ENCODE peak calls at places on chromosome 13, in five cellular contexts. A, E, W, F and D are unnamed samples.

GRCh38 chr13:95641291-95641811 is 3.2 kb downstream of the DZIP1 start:
- DNase-seq in A (no peak), E (no peak), W (no peak), F (peak; percentile 70), D (no peak)

GRCh38 chr13:43044720-43045301 is 21.4 kb downstream of the DNAJC15 start:
- DNase-seq in A (no peak), E (no peak), W (no peak), F (no peak), D (no peak)

GRCh38 chr13:90188237-90188636 is 1159.2 kb upstream of the MIR17HG start:
- DNase-seq in A (no peak), E (no peak), W (no peak), F (no peak), D (no peak)

GRCh38 chr13:30869491-30869890 is 36.6 kb upstream of the MEDAG start:
- DNase-seq in A (no peak), E (no peak), W (no peak), F (no peak), D (no peak)

GRCh38 chr13:110126391-110126961 is 180.5 kb downstream of the COL4A1 start:
- DNase-seq in A (no peak), E (no peak), W (no peak), F (peak; percentile 54), D (peak; percentile 75)

GRCh38 chr13:30907167-30907761 is 1.2 kb downstream of the MEDAG start:
- DNase-seq in A (no peak), E (no peak), W (no peak), F (no peak), D (no peak)

GRCh38 chr13:62294210-62294609 is 878.6 kb upstream of the PCDH20 start:
- DNase-seq in A (no peak), E (no peak), W (no peak), F (no peak), D (no peak)

GRCh38 chr13:40116008-40116407 is 460.5 kb downstream of the COG6 start:
- DNase-seq in A (peak; percentile 18), E (no peak), W (no peak), F (peak; percentile 5), D (peak; percentile 17)

GRCh38 chr13:32530841-32531253 is 7.7 kb downstream of the N4BP2L2 start:
- DNase-seq in A (no peak), E (no peak), W (no peak), F (peak; percentile 1), D (no peak)

GRCh38 chr13:52736891-52737290 is 2.7 kb downstream of the CNMD start:
- DNase-seq in A (no peak), E (no peak), W (no peak), F (no peak), D (no peak)

GRCh38 chr13:110620596-110620995 is 5.3 kb downstream of the NAXD start:
- DNase-seq in A (no peak), E (no peak), W (no peak), F (no peak), D (no peak)

GRCh38 chr13:31556376-31556775 is 182.9 kb upstream of the RXFP2 start:
- DNase-seq in A (no peak), E (no peak), W (no peak), F (no peak), D (no peak)

GRCh38 chr13:39821977-39822376 is 166.5 kb downstream of the COG6 start:
- DNase-seq in A (no peak), E (no peak), W (no peak), F (no peak), D (no peak)

GRCh38 chr13:113404723-113405471 is 41.0 kb upstream of the GRTP1 start:
- DNase-seq in A (no peak), E (no peak), W (no peak), F (no peak), D (no peak)

GRCh38 chr13:104779311-104779710 is 1713.1 kb upstream of the SLC10A2 start:
- DNase-seq in A (no peak), E (no peak), W (no peak), F (peak; percentile 35), D (no peak)

GRCh38 chr13:33206425-33206824 is 79.1 kb downstream of the STARD13 start:
- DNase-seq in A (no peak), E (no peak), W (no peak), F (no peak), D (no peak)

GRCh38 chr13:51041710-51042109 is 69.4 kb downstream of the C13orf42 start:
- DNase-seq in A (no peak), E (no peak), W (no peak), F (no peak), D (no peak)

GRCh38 chr13:40109324-40109958 is 454.0 kb downstream of the COG6 start:
- DNase-seq in A (no peak), E (no peak), W (no peak), F (no peak), D (peak; percentile 77)

GRCh38 chr13:77375554-77375953 is 48.7 kb upstream of the MYCBP2 start:
- DNase-seq in A (no peak), E (no peak), W (no peak), F (no peak), D (no peak)

GRCh38 chr13:53217221-53217620 is 188.6 kb downstream of the OLFM4 start:
- DNase-seq in A (no peak), E (no peak), W (no peak), F (no peak), D (no peak)

GRCh38 chr13:28953714-28954113 is 133.6 kb downstream of the MTUS2 start:
- DNase-seq in A (no peak), E (no peak), W (no peak), F (peak; percentile 14), D (no peak)

GRCh38 chr13:35704331-35704730 is 227.8 kb upstream of the MAB21L1 start:
- DNase-seq in A (no peak), E (no peak), W (no peak), F (no peak), D (no peak)

GRCh38 chr13:59094149-59094548 is 1069.6 kb downstream of the DIAPH3 start:
- DNase-seq in A (no peak), E (no peak), W (no peak), F (no peak), D (no peak)

GRCh38 chr13:114009590-114010400 is 35.9 kb upstream of the C13orf46 start:
- DNase-seq in A (no peak), E (no peak), W (no peak), F (no peak), D (no peak)